ENCODE peak calls at places on chromosome 21, in four cellular contexts. H, N, J and Q are unnamed samples.
A peak's percentile ranks its signal among the peaks of the same experiment; 100 is the strongest.

GRCh38 chr21:44986471-44987291 is 46.9 kb downstream of the SLX9 start:
- DNase-seq in J (no peak), H (no peak), N (no peak), Q (no peak)

GRCh38 chr21:38126677-38127271 is 130.0 kb upstream of the KCNJ15 start:
- DNase-seq in H (peak; percentile 35), J (no peak), N (peak; percentile 36), Q (peak; percentile 1)

GRCh38 chr21:31781737-31782136 is 49.8 kb upstream of the SCAF4 start:
- DNase-seq in H (peak; percentile 63), J (peak; percentile 13), N (no peak), Q (peak; percentile 2)

GRCh38 chr21:44867999-44868700 is 5.3 kb downstream of the PTTG1IP start:
- DNase-seq in J (no peak), H (no peak), N (no peak), Q (no peak)

GRCh38 chr21:41425954-41426655 is at the start of gene MX1:
- DNase-seq in N (no peak), H (peak; percentile 40), J (peak; percentile 10), Q (no peak)

GRCh38 chr21:45516071-45516670 is 26.1 kb downstream of the SLC19A1 start:
- DNase-seq in J (no peak), H (no peak), N (no peak), Q (no peak)

GRCh38 chr21:39644069-39644468 is 31.3 kb downstream of the B3GALT5 start:
- DNase-seq in N (no peak), J (no peak), H (no peak), Q (no peak)

GRCh38 chr21:26966360-26966977 is 419 bp downstream of the ADAMTS5 start:
- DNase-seq in J (peak; percentile 10), H (peak; percentile 28), N (no peak), Q (no peak)

GRCh38 chr21:35508389-35508888 is 459.3 kb upstream of the RUNX1 start:
- DNase-seq in N (no peak), H (peak; percentile 62), J (peak; percentile 65), Q (no peak)

GRCh38 chr21:37040212-37040611 is 32.7 kb downstream of the PIGP start:
- DNase-seq in H (no peak), J (no peak), N (no peak), Q (no peak)

GRCh38 chr21:45880097-45881068 is 101.2 kb upstream of the COL6A1 start:
- DNase-seq in H (peak; percentile 73), N (peak; percentile 10), J (peak; percentile 45), Q (peak; percentile 47)

GRCh38 chr21:42799516-42799915 is 79.8 kb downstream of the WDR4 start:
- DNase-seq in N (no peak), H (no peak), J (no peak), Q (no peak)